ENCODE peak calls at places on chromosomes 5 and 9, in five cellular contexts. S is AG09309; V is stimulated activated CD4-positive, alpha-beta T cell treated with anti-CD3 and anti-CD28 coated beads, Interleukin-1b, Interleukin-23, amount 100 ng/mL, for 48 hours; R is AG10803; J is CD4-positive, alpha-beta memory T cell. D is an unnamed sample.

GRCh38 chr9:19759066-19759465 is 29.8 kb downstream of the SLC24A2 start:
- DNase-seq in S (no peak), V (no peak), R (no peak), J (no peak), D (peak; percentile 42)

GRCh38 chr5:55997742-55998351 is 3.1 kb upstream of the IL6ST start:
- DNase-seq in S (no peak), V (peak; percentile 22), R (peak; percentile 40), J (no peak), D (no peak)

GRCh38 chr5:10400834-10401233 is 40.8 kb upstream of the ROPN1L start:
- DNase-seq in S (peak; percentile 56), V (no peak), R (peak; percentile 86), J (no peak), D (no peak)

GRCh38 chr9:93028448-93029006 is 30.0 kb upstream of the SUSD3 start:
- DNase-seq in S (no peak), V (peak; percentile 58), R (no peak), J (peak; percentile 89), D (no peak)

GRCh38 chr5:69414885-69415583 is at the start of gene MARVELD2:
- DNase-seq in S (no peak), V (peak; percentile 36), R (peak; percentile 39), J (peak; percentile 29), D (no peak)

GRCh38 chr9:98974106-98974505 is 30.4 kb downstream of the COL15A1 start:
- DNase-seq in S (no peak), V (no peak), R (no peak), J (no peak), D (no peak)

GRCh38 chr5:93715776-93716175 is 25.6 kb downstream of the POU5F2 start:
- DNase-seq in S (no peak), V (no peak), R (no peak), J (no peak), D (no peak)

GRCh38 chr5:180860273-180860886 is 696 bp downstream of the ZFP62 start:
- DNase-seq in S (no peak), V (peak; percentile 43), R (peak; percentile 38), J (peak; percentile 79), D (no peak)

GRCh38 chr5:126875303-126875785 is 98.4 kb downstream of the LMNB1 start:
- DNase-seq in S (no peak), V (no peak), R (no peak), J (no peak), D (no peak)

GRCh38 chr5:95446009-95446408 is 54.8 kb downstream of the FAM81B start:
- DNase-seq in S (peak; percentile 28), V (no peak), R (peak; percentile 18), J (no peak), D (no peak)

GRCh38 chr5:111159845-111160244 is 64.3 kb upstream of the CAMK4 start:
- DNase-seq in S (no peak), V (no peak), R (no peak), J (no peak), D (no peak)

GRCh38 chr9:116980582-116980981 is 293.5 kb downstream of the TRIM32 start:
- DNase-seq in S (no peak), V (no peak), R (no peak), J (no peak), D (no peak)

GRCh38 chr9:104104407-104104806 is 10.3 kb downstream of the SMC2 start:
- DNase-seq in S (no peak), V (no peak), R (no peak), J (no peak), D (no peak)

GRCh38 chr5:168244838-168245555 is 46.4 kb upstream of the WWC1 start:
- DNase-seq in S (no peak), V (no peak), R (no peak), J (no peak), D (no peak)

GRCh38 chr5:108193021-108193795 is 188.7 kb downstream of the FBXL17 start:
- DNase-seq in S (peak; percentile 77), V (no peak), R (peak; percentile 84), J (no peak), D (peak; percentile 61)

GRCh38 chr9:72478993-72479392 is 42.4 kb upstream of the TMC1 start:
- DNase-seq in S (no peak), V (no peak), R (peak; percentile 31), J (no peak), D (no peak)

GRCh38 chr5:39284552-39284951 is 65.2 kb upstream of the FYB1 start:
- DNase-seq in S (no peak), V (no peak), R (no peak), J (no peak), D (no peak)

GRCh38 chr5:82259172-82259800 is 18.9 kb downstream of the RPS23 start:
- DNase-seq in S (peak; percentile 11), V (no peak), R (peak; percentile 36), J (no peak), D (peak; percentile 27)

GRCh38 chr9:98943682-98944129 is at the start of gene COL15A1:
- DNase-seq in S (no peak), V (no peak), R (no peak), J (no peak), D (no peak)

GRCh38 chr5:35815089-35815936 is 41.4 kb upstream of the IL7R start:
- DNase-seq in S (no peak), V (peak; percentile 59), R (no peak), J (peak; percentile 51), D (no peak)